ENCODE peak calls at places on chromosomes 4 and X, in nine cellular contexts. R is AG09309; H is RPMI7951; Q is colonic mucosa; P is HT1080; F is activated T-helper 1 cell treated with anti-CD3 and anti-CD28 coated beads, Interleukin-2, amount 50 U/mL, for 16 hours; Z is stomach; W is left ventricle myocardium superior; Y is HCT116. B is an unnamed sample.
A peak's percentile ranks its signal among the peaks of the same experiment; 100 is the strongest.

GRCh38 chr4:138736362-138736761 is 279.2 kb upstream of the NOCT start:
- DNase-seq in Z (no peak), W (no peak), R (no peak), F (no peak), P (peak; percentile 52), Y (no peak), H (peak; percentile 2), Q (no peak), B (no peak)

GRCh38 chr4:67658302-67658701 is 42.7 kb downstream of the UBA6 start:
- DNase-seq in Z (no peak), Q (no peak), Y (no peak), P (no peak), H (no peak), F (no peak), W (no peak), R (no peak), B (no peak)

GRCh38 chr4:143773998-143774898 is 73.8 kb upstream of the FREM3 start:
- DNase-seq in Q (peak; percentile 54), W (no peak), H (peak; percentile 4), R (no peak), Z (peak; percentile 54), F (no peak), Y (peak; percentile 58), P (peak; percentile 58), B (peak; percentile 62)

GRCh38 chr4:168480991-168481588 is 798 bp upstream of the DDX60L start:
- DNase-seq in H (peak; percentile 74), Q (peak; percentile 45), F (no peak), R (peak; percentile 55), Z (no peak), W (no peak), P (peak; percentile 87), Y (peak; percentile 70), B (peak; percentile 63)

GRCh38 chr4:186931519-186931918 is 207.9 kb upstream of the FAT1 start:
- DNase-seq in F (no peak), Q (no peak), P (no peak), Z (no peak), Y (no peak), R (peak; percentile 75), W (no peak), H (peak; percentile 38), B (no peak)

GRCh38 chr4:184453402-184454160 is 20.8 kb downstream of the IRF2 start:
- DNase-seq in P (peak; percentile 82), Q (peak; percentile 50), Z (peak; percentile 49), R (no peak), Y (no peak), H (no peak), W (no peak), F (no peak), B (peak; percentile 40)

GRCh38 chrX:119755981-119756533 is 2.3 kb upstream of the SOWAHD start:
- DNase-seq in F (peak; percentile 25), Q (no peak), Y (no peak), H (no peak), P (no peak), R (no peak), Z (peak; percentile 29), W (no peak), B (peak; percentile 49)

GRCh38 chrX:651922-652775 is 21.6 kb downstream of the SHOX start:
- DNase-seq in Z (no peak), W (no peak), F (no peak), R (no peak), H (no peak), P (no peak), Q (no peak), Y (no peak), B (no peak)

GRCh38 chr4:125387770-125388169 is 73.0 kb downstream of the FAT4 start:
- DNase-seq in Z (no peak), F (no peak), H (no peak), R (no peak), W (no peak), P (no peak), Y (no peak), Q (no peak), B (no peak)

GRCh38 chr4:168654206-168655174 is 157.6 kb downstream of the PALLD start:
- DNase-seq in P (no peak), Q (peak; percentile 88), Y (no peak), Z (peak; percentile 57), R (no peak), W (no peak), H (peak; percentile 63), F (no peak), B (no peak)

GRCh38 chrX:115894087-115894486 is 276.5 kb upstream of the AGTR2 start:
- DNase-seq in Y (peak; percentile 2), Q (peak; percentile 41), R (peak; percentile 13), Z (no peak), P (peak; percentile 15), F (no peak), H (peak; percentile 57), W (no peak), B (no peak)

GRCh38 chr4:152454398-152455011 is 81.4 kb downstream of the FBXW7 start:
- DNase-seq in Y (no peak), R (no peak), W (no peak), Q (no peak), Z (no peak), F (no peak), H (peak; percentile 18), P (peak; percentile 43), B (no peak)

GRCh38 chr4:152957437-152958185 is 21.5 kb downstream of the FHDC1 start:
- DNase-seq in F (no peak), Y (no peak), R (no peak), H (no peak), Z (peak; percentile 79), W (peak; percentile 72), Q (peak; percentile 89), P (peak; percentile 27), B (no peak)

GRCh38 chrX:6120329-6120728 is 108.3 kb downstream of the NLGN4X start:
- DNase-seq in F (no peak), Z (no peak), Q (no peak), Y (no peak), R (no peak), P (no peak), H (no peak), W (no peak), B (no peak)

GRCh38 chr4:44632089-44632488 is 19.3 kb downstream of the YIPF7 start:
- DNase-seq in Y (no peak), R (no peak), Z (no peak), Q (no peak), F (no peak), H (no peak), W (no peak), P (no peak), B (no peak)

GRCh38 chr4:6992728-6993655 is 50.2 kb upstream of the TADA2B start:
- DNase-seq in H (no peak), Y (no peak), P (no peak), W (no peak), F (no peak), Z (peak; percentile 48), R (no peak), Q (no peak), B (peak; percentile 29)